ENCODE peak calls at places on chromosomes 3 and 15, in six cellular contexts. Z is GM12878, J is body of pancreas, D is prostate gland, P is sigmoid colon, C is Peyer's patch. W is an unnamed sample.

GRCh38 chr3:170651260-170651845 is 65.5 kb upstream of the SLC7A14 start:
- DNase-seq in Z (no peak), J (no peak), D (no peak), P (no peak), C (no peak), W (no peak)

GRCh38 chr3:179544981-179545645 is 17.6 kb upstream of the ACTL6A start:
- DNase-seq in Z (no peak), J (no peak), D (no peak), P (no peak), C (no peak), W (no peak)

GRCh38 chr3:65101450-65101849 is 413.6 kb upstream of the ADAMTS9 start:
- DNase-seq in Z (no peak), J (no peak), D (no peak), P (no peak), C (no peak), W (no peak)

GRCh38 chr3:148790841-148791240 is 36.8 kb upstream of the CPB1 start:
- DNase-seq in Z (no peak), J (no peak), D (no peak), P (peak; percentile 71), C (no peak), W (peak; percentile 28)

GRCh38 chr3:57108684-57109083 is 48.2 kb downstream of the SPATA12 start:
- DNase-seq in Z (no peak), J (no peak), D (no peak), P (no peak), C (no peak), W (no peak)

GRCh38 chr3:45858809-45859543 is 17.1 kb upstream of the LZTFL1 start:
- DNase-seq in Z (no peak), J (no peak), D (no peak), P (no peak), C (no peak), W (no peak)

GRCh38 chr3:11718582-11719405 is 75.1 kb upstream of the VGLL4 start:
- DNase-seq in Z (no peak), J (peak; percentile 63), D (peak; percentile 61), P (peak; percentile 77), C (peak; percentile 71), W (peak; percentile 38)

GRCh38 chr3:148588291-148588690 is 109.4 kb upstream of the AGTR1 start:
- DNase-seq in Z (no peak), J (no peak), D (no peak), P (no peak), C (peak; percentile 47), W (no peak)

GRCh38 chr3:99678023-99678422 is 39.6 kb downstream of the COL8A1 start:
- DNase-seq in Z (no peak), J (no peak), D (no peak), P (peak; percentile 81), C (no peak), W (peak; percentile 52)

GRCh38 chr3:90092994-90093393 is 985.6 kb downstream of the EPHA3 start:
- DNase-seq in Z (no peak), J (no peak), D (no peak), P (no peak), C (no peak), W (no peak)

GRCh38 chr3:134106580-134106979 is 76.9 kb upstream of the SLCO2A1 start:
- DNase-seq in Z (peak; percentile 2), J (peak; percentile 17), D (no peak), P (no peak), C (no peak), W (no peak)

GRCh38 chr3:193548406-193548805 is 6.3 kb downstream of the ATP13A4 start:
- DNase-seq in Z (no peak), J (no peak), D (no peak), P (no peak), C (no peak), W (no peak)

GRCh38 chr15:28984421-28985375 is 98.9 kb downstream of the APBA2 start:
- DNase-seq in Z (no peak), J (no peak), D (no peak), P (no peak), C (no peak), W (no peak)

GRCh38 chr3:14461748-14462324 is 59.4 kb downstream of the SLC6A6 start:
- DNase-seq in Z (no peak), J (peak; percentile 40), D (peak; percentile 30), P (no peak), C (peak; percentile 72), W (no peak)

GRCh38 chr3:59773970-59774369 is 724.1 kb upstream of the CFAP20DC start:
- DNase-seq in Z (no peak), J (no peak), D (no peak), P (no peak), C (no peak), W (no peak)

GRCh38 chr3:135503429-135504083 is 462.0 kb upstream of the PPP2R3A start:
- DNase-seq in Z (peak; percentile 13), J (peak; percentile 53), D (peak; percentile 35), P (peak; percentile 73), C (peak; percentile 56), W (peak; percentile 68)

GRCh38 chr15:98870788-98871187 is 136.8 kb downstream of the PGPEP1L start:
- DNase-seq in Z (no peak), J (peak; percentile 71), D (no peak), P (no peak), C (no peak), W (no peak)

GRCh38 chr15:70741677-70742293 is 21.6 kb downstream of the UACA start:
- DNase-seq in Z (no peak), J (no peak), D (no peak), P (no peak), C (no peak), W (no peak)

GRCh38 chr15:67240235-67241131 is 14.0 kb downstream of the AAGAB start:
- DNase-seq in Z (peak; percentile 8), J (peak; percentile 42), D (peak; percentile 38), P (no peak), C (peak; percentile 59), W (no peak)

GRCh38 chr15:76235186-76235826 is 76.0 kb downstream of the ETFA start:
- DNase-seq in Z (no peak), J (no peak), D (no peak), P (no peak), C (no peak), W (no peak)

GRCh38 chr3:129934234-129935123 is 40.0 kb upstream of the TRH start:
- DNase-seq in Z (no peak), J (peak; percentile 37), D (no peak), P (peak; percentile 57), C (peak; percentile 60), W (no peak)

GRCh38 chr15:64667736-64668161 is 107.6 kb downstream of the RBPMS2 start:
- DNase-seq in Z (no peak), J (no peak), D (no peak), P (no peak), C (no peak), W (no peak)

GRCh38 chr3:122676759-122677158 is 3.9 kb upstream of the PARP14 start:
- DNase-seq in Z (no peak), J (no peak), D (no peak), P (no peak), C (no peak), W (no peak)

DNA sequence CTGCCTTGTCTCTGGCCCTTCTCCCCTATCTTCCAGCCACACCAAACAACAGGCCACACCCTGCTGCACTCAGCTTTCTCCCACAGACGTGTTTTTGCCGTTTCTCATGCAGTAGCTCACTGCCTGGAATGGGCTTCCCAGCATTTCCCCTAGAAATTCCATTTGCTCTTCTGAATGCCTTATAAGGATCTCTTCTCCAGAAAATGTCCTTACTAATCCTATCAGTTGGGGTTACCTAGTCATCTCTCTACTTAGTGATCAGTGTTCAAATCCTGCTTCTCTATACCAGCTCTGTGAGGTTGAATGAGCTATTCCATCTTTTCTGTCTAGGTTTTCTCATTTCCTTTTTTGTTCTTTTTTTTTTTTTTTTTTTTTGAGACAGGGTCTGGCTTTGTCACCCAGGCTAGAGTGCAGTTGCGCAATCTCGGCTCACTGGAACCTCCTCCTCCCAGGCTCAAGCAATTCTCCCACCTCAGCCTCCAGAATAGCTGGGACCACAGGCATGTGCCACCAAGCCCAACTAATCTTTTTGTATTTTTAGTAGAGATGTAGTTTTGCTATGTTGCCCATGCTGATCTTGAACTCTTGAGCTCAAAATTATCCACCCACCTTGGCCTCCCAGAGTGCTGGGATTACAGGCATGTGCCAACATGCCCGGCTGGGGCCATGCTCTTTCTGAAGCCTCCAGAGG is 98.2 kb upstream of the CHD2 start:
- DNase-seq in Z (no peak), J (peak; percentile 33), D (no peak), P (peak; percentile 86), C (peak; percentile 63), W (peak; percentile 57)
- H3K4me1 ChIP-seq in Z (peaks cover 13% of the 10 kb centered on the region), J (peaks cover 22% of the 10 kb centered on the region), D (no peaks in the 10 kb centered on the region), P (peaks cover 41% of the 10 kb centered on the region), C (no peaks in the 10 kb centered on the region), W (peaks cover 29% of the 10 kb centered on the region)

GRCh38 chr3:125014570-125015179 is 41.1 kb downstream of the HEG1 start:
- DNase-seq in Z (no peak), J (no peak), D (no peak), P (no peak), C (no peak), W (no peak)

GRCh38 chr3:125017406-125017805 is 38.4 kb downstream of the HEG1 start:
- DNase-seq in Z (no peak), J (no peak), D (no peak), P (no peak), C (no peak), W (no peak)

GRCh38 chr3:125010393-125010792 is 45.4 kb downstream of the HEG1 start:
- DNase-seq in Z (no peak), J (no peak), D (no peak), P (no peak), C (no peak), W (no peak)

GRCh38 chr3:125011941-125012340 is 43.9 kb downstream of the HEG1 start:
- DNase-seq in Z (no peak), J (no peak), D (no peak), P (no peak), C (no peak), W (no peak)

GRCh38 chr3:125013095-125013494 is 42.7 kb downstream of the HEG1 start:
- DNase-seq in Z (no peak), J (no peak), D (no peak), P (no peak), C (no peak), W (no peak)
- H3K36me3 ChIP-seq in Z (peaks cover 20% of the 10 kb centered on the region), J (no peaks in the 10 kb centered on the region), D (peaks cover 7% of the 10 kb centered on the region), P (peaks cover 27% of the 10 kb centered on the region), C (no peaks in the 10 kb centered on the region), W (no peaks in the 10 kb centered on the region)

DNA sequence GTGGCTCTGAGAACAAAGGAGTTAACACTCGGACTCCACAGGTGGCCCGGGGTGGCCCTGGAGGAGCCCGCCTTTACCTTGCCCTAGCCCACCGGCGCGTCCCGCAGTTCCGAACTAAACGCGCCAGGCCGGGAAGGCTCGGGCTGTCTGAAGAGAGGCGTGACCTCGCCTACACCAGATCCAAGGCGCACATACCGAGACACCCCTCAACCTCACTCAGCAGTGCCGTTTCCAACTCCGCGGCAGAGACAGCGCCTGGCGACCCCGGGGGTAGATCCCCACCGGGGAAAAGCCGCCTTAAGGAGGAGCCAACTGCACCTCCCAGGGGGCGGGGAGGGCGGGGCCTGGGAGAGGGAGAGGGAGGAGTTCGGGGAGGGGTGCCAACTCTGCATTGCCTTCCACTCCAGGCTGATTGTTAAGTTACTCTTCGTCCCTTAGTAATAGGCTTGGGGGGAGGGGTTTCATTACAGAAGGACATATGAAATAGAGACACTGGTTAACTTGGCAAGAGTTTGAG is at the start of gene DLG1:
- DNase-seq in Z (peak; percentile 53), J (peak; percentile 93), D (peak; percentile 93), P (peak; percentile 93), C (peak; percentile 96), W (peak; percentile 82)
- TF ChIP-seq POLR2A in Z (peak; percentile 85), J (no peak), D (peak; percentile 61), P (peak; percentile 69), C (peak; percentile 88), W (no peak)

DNA sequence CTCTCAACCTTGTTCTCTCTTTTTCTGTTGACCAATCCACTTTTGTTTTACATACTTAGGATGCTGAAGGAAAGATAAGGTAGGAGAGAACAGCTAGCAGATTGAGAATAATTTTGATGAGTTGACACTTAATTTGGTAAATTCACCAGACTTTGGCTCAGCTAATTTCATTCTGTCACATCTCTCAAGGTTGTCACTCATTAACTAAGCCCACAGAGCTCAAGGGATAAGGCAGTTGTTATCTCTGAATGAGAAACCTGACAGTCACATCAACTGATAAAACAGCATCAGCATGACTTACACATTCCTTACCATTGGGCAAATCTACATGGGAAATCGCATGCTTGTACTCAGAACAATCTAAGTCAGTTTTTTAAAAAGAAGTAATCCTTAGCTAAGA is 591.4 kb downstream of the NLGN1 start:
- DNase-seq in Z (no peak), J (no peak), D (no peak), P (no peak), C (no peak), W (no peak)
- H3K4me1 ChIP-seq in Z (no peaks in the 10 kb centered on the region), J (no peaks in the 10 kb centered on the region), D (no peaks in the 10 kb centered on the region), P (no peaks in the 10 kb centered on the region), C (no peaks in the 10 kb centered on the region), W (no peaks in the 10 kb centered on the region)

W was measured in tibial nerve.